ENCODE peak calls at places on chromosomes 13 and 19, in five cellular contexts. F is esophagus muscularis mucosa, T is uterus, J is A549, K is body of pancreas. W is an unnamed sample.

GRCh38 chr13:20482818-20483217 is 42.8 kb downstream of the CRYL1 start:
- DNase-seq in F (no peak), T (no peak), J (no peak), K (no peak), W (no peak)

GRCh38 chr13:24341439-24341838 is 32.1 kb downstream of the C1QTNF9 start:
- DNase-seq in F (peak; percentile 50), T (no peak), J (no peak), K (no peak), W (no peak)

GRCh38 chr19:2201473-2202148 is 34.5 kb downstream of the PLEKHJ1 start:
- DNase-seq in F (no peak), T (no peak), J (no peak), K (no peak), W (no peak)

GRCh38 chr19:35995655-35995993 is 636 bp downstream of the SDHAF1 start:
- DNase-seq in F (no peak), T (peak; percentile 49), J (peak; percentile 78), K (peak; percentile 61), W (no peak)

GRCh38 chr19:43664008-43664407 is 6.0 kb downstream of the PLAUR start:
- DNase-seq in F (no peak), T (no peak), J (no peak), K (no peak), W (no peak)

GRCh38 chr19:12126707-12127106 is 13.4 kb downstream of the ZNF20 start:
- DNase-seq in F (no peak), T (no peak), J (no peak), K (peak; percentile 38), W (no peak)

GRCh38 chr19:43594710-43595604 is 977 bp downstream of the IRGQ start:
- DNase-seq in F (no peak), T (no peak), J (no peak), K (peak; percentile 54), W (no peak)

GRCh38 chr13:109000207-109000606 is 370.8 kb downstream of the MYO16 start:
- DNase-seq in F (no peak), T (no peak), J (no peak), K (no peak), W (no peak)

GRCh38 chr19:35144600-35145436 is 1.8 kb downstream of the FXYD7 start:
- DNase-seq in F (no peak), T (no peak), J (peak; percentile 92), K (peak; percentile 30), W (no peak)

GRCh38 chr19:14103310-14103709 is 12.8 kb upstream of the SAMD1 start:
- DNase-seq in F (no peak), T (no peak), J (no peak), K (no peak), W (no peak)

GRCh38 chr13:41457589-41458186 is 338 bp downstream of the RGCC start:
- DNase-seq in F (no peak), T (no peak), J (no peak), K (peak; percentile 9), W (no peak)

GRCh38 chr19:49911381-49912145 is 14.9 kb upstream of the IL4I1 start:
- DNase-seq in F (no peak), T (no peak), J (no peak), K (no peak), W (no peak)

GRCh38 chr19:49907745-49908446 is 11.2 kb upstream of the IL4I1 start:
- DNase-seq in F (no peak), T (no peak), J (no peak), K (no peak), W (no peak)

GRCh38 chr19:49908480-49909420 is 12.1 kb upstream of the IL4I1 start:
- DNase-seq in F (no peak), T (no peak), J (no peak), K (no peak), W (no peak)

GRCh38 chr19:49910179-49910578 is 13.5 kb upstream of the IL4I1 start:
- DNase-seq in F (no peak), T (no peak), J (no peak), K (no peak), W (no peak)

GRCh38 chr19:49906879-49907564 is 10.3 kb upstream of the IL4I1 start:
- DNase-seq in F (no peak), T (no peak), J (no peak), K (no peak), W (no peak)
- TF ChIP-seq POLR2A in F (no peak), T (no peak), J (no peak), K (no peak), W (no peak)

DNA sequence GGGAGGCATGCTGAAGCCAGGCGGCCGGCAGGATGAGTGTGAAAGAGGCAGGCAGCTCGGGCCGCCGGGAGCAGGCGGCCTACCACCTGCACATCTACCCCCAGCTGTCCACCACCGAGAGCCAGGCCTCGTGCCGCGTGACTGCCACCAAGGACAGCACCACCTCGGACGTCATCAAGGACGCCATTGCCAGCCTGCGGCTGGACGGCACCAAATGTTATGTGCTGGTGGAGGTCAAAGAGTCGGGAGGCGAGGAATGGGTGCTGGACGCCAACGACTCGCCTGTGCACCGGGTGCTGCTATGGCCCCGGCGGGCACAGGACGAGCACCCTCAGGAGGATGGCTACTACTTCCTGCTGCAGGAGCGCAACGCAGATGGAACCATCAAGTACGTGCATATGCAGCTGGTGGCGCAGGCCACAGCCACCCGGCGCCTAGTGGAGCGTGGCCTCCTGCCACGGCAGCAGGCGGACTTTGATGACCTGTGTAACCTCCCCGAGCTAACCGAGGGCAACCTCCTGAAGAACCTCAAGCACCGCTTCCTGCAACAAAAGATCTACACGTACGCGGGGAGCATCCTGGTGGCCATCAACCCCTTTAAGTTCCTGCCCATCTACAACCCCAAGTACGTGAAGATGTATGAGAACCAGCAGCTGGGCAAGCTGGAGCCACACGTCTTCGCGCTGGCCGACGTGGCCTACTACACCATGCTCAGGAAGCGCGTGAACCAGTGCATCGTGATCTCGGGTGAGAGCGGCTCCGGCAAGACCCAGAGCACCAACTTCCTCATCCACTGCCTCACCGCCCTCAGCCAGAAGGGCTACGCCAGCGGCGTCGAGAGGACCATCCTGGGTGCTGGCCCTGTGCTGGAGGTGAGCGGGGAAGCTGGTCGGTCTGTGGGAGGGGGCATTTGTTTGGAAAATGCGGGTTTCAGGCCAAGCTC is 26.4 kb downstream of the MYO9B start:
- DNase-seq in F (no peak), T (no peak), J (no peak), K (no peak), W (no peak)
- TF ChIP-seq POLR2A in F (no peak), T (no peak), J (no peak), K (no peak), W (no peak)

GRCh38 chr19:15331419-15332310 is 674 bp downstream of the BRD4 start:
- DNase-seq in F (no peak), T (peak; percentile 48), J (peak; percentile 36), K (peak; percentile 64), W (no peak)

GRCh38 chr19:15337202-15337601 is 4.9 kb upstream of the BRD4 start:
- DNase-seq in F (no peak), T (no peak), J (no peak), K (no peak), W (no peak)

GRCh38 chr19:15328312-15328711 is 4.0 kb downstream of the BRD4 start:
- DNase-seq in F (no peak), T (no peak), J (no peak), K (no peak), W (no peak)

GRCh38 chr19:15330801-15331418 is 1.4 kb downstream of the BRD4 start:
- DNase-seq in F (no peak), T (no peak), J (peak; percentile 51), K (peak; percentile 37), W (no peak)

GRCh38 chr19:15332311-15332996 is at the start of gene BRD4:
- DNase-seq in F (no peak), T (peak; percentile 65), J (peak; percentile 69), K (peak; percentile 76), W (peak; percentile 47)
- TF ChIP-seq POLR2A in F (no peak), T (peak; percentile 61), J (no peak), K (no peak), W (peak; percentile 38)

GRCh38 chr13:40345654-40346372 is 320.6 kb downstream of the FOXO1 start:
- DNase-seq in F (no peak), T (peak; percentile 58), J (no peak), K (peak; percentile 42), W (no peak)

GRCh38 chr13:40345149-40345514 is 321.3 kb downstream of the FOXO1 start:
- DNase-seq in F (no peak), T (no peak), J (no peak), K (no peak), W (no peak)

GRCh38 chr13:40342901-40343300 is 323.5 kb downstream of the FOXO1 start:
- DNase-seq in F (no peak), T (no peak), J (no peak), K (no peak), W (no peak)

GRCh38 chr13:40343550-40344269 is 322.7 kb downstream of the FOXO1 start:
- DNase-seq in F (no peak), T (no peak), J (no peak), K (no peak), W (no peak)

GRCh38 chr13:40344270-40345148 is 321.9 kb downstream of the FOXO1 start:
- DNase-seq in F (no peak), T (no peak), J (no peak), K (no peak), W (no peak)
- TF ChIP-seq POLR2A in F (no peak), T (no peak), J (no peak), K (no peak), W (no peak)

W was measured in tibial nerve.